ENCODE peak calls at places on chromosomes 6 and 20, in six cellular contexts. V is T follicular helper cell; D is progenitor cell of endocrine pancreas; Q is GM06990; M is activated T-helper 1 cell treated with anti-CD3 and anti-CD28 coated beads, Interleukin-12 subunit alpha, Interleukin-12 subunit beta, Interleukin-2, Interleukin-4 antibody, amounts not matched to agents 30 ng/mL and 10 ng/mL and 1 ng/mL, durations not matched to agents 14 hours and 24 hours and 36 hours; Z is NCI-H510A treated with DMSO at 0.1 percent for 48 hours. G is an unnamed sample.

GRCh38 chr6:168450921-168451320 is 9.9 kb downstream of the SMOC2 start:
- DNase-seq in Q (no peak), Z (no peak), V (no peak), M (no peak), D (no peak), G (no peak)

GRCh38 chr6:101429291-101429690 is 35.8 kb downstream of the GRIK2 start:
- DNase-seq in D (no peak), V (no peak), M (no peak), Z (no peak), Q (no peak), G (no peak)

GRCh38 chr6:135250751-135251356 is 69.7 kb downstream of the MYB start:
- DNase-seq in M (no peak), D (no peak), Z (peak), V (no peak), Q (no peak), G (no peak)

GRCh38 chr20:56664791-56665190 is 35.7 kb downstream of the TFAP2C start:
- DNase-seq in Z (no peak), D (no peak), V (no peak), M (no peak), Q (no peak), G (no peak)

GRCh38 chr6:166450167-166450873 is 67.6 kb upstream of the MPC1 start:
- DNase-seq in D (no peak), V (no peak), Q (no peak), Z (no peak), M (no peak), G (no peak)

GRCh38 chr6:34496103-34496685 is 30.3 kb downstream of the PACSIN1 start:
- DNase-seq in Q (no peak), Z (no peak), D (no peak), M (no peak), V (no peak), G (no peak)

GRCh38 chr6:105483492-105483891 is 80.6 kb upstream of the PREP start:
- DNase-seq in M (no peak), V (no peak), D (no peak), Z (no peak), Q (no peak), G (no peak)

GRCh38 chr6:45965007-45965406 is 50.7 kb downstream of the CLIC5 start:
- DNase-seq in Q (no peak), D (no peak), V (no peak), M (no peak), Z (no peak), G (no peak)

GRCh38 chr6:76518443-76518842 is 446.0 kb upstream of the IMPG1 start:
- DNase-seq in M (no peak), D (no peak), Z (no peak), V (no peak), Q (no peak), G (no peak)

GRCh38 chr20:41340327-41341055 is at the start of gene LPIN3:
- DNase-seq in Q (peak), D (peak), Z (no peak), V (peak), M (peak), G (peak)